ENCODE peak calls at places on chromosome 13, in ten cellular contexts. M is sigmoid colon, C is cardiac muscle cell, N is GM12878, H is ascending aorta, I is tibial nerve, G is esophagus squamous epithelium, P is PC-3, O is PC-9, F is upper lobe of left lung. B is an unnamed sample. For H3K27me3, the result is how much of the 10 kb centered on the place peaks cover.

GRCh38 chr13:44837250-44837649 is 152.0 kb downstream of the NUFIP1 start:
- DNase-seq in M (no peak), C (no peak), N (no peak), H (no peak), I (no peak), G (no peak), P (peak), O (no peak), F (no peak), B (no peak)

GRCh38 chr13:48778551-48779088 is 124.9 kb downstream of the CYSLTR2 start:
- DNase-seq in M (no peak), C (no peak), N (no peak), H (no peak), I (no peak), G (no peak), P (no peak), O (no peak), F (no peak), B (no peak)

GRCh38 chr13:85497652-85498051 is 301.6 kb downstream of the SLITRK6 start:
- DNase-seq in M (no peak), C (no peak), N (no peak), H (no peak), I (no peak), G (no peak), P (peak), O (peak), F (no peak), B (no peak)

GRCh38 chr13:86585826-86586225 is 786.6 kb upstream of the SLITRK6 start:
- DNase-seq in M (peak), C (no peak), N (no peak), H (no peak), I (peak), G (no peak), P (peak), O (no peak), F (no peak), B (no peak)

GRCh38 chr13:29976535-29976934 is 126.1 kb upstream of the UBL3 start:
- DNase-seq in M (no peak), C (no peak), N (no peak), H (no peak), I (no peak), G (no peak), P (no peak), O (no peak), F (no peak), B (no peak)

GRCh38 chr13:106178816-106179215 is 356.6 kb downstream of the EFNB2 start:
- DNase-seq in M (no peak), C (no peak), N (no peak), H (no peak), I (no peak), G (no peak), P (no peak), O (no peak), F (no peak), B (no peak)

GRCh38 chr13:108987488-108987887 is 358.1 kb downstream of the MYO16 start:
- DNase-seq in M (no peak), C (no peak), N (no peak), H (no peak), I (no peak), G (no peak), P (no peak), O (no peak), F (no peak), B (no peak)

GRCh38 chr13:99981115-99982020 is at the start of gene ZIC2:
- DNase-seq in M (no peak), C (peak), N (no peak), H (no peak), I (no peak), G (no peak), P (peak), O (peak), F (no peak), B (no peak)

GRCh38 chr13:27797228-27797624 is 4.9 kb downstream of the GSX1 start:
- DNase-seq in M (no peak), C (peak), N (no peak), H (no peak), I (no peak), G (no peak), P (peak), O (no peak), F (no peak), B (no peak)

GRCh38 chr13:78601124-78601885 is 2.0 kb downstream of the POU4F1 start:
- DNase-seq in M (no peak), C (no peak), N (no peak), H (no peak), I (no peak), G (no peak), P (no peak), O (no peak), F (no peak), B (no peak)

GRCh38 chr13:107450931-107451330 is 764.4 kb downstream of the LIG4 start:
- DNase-seq in M (no peak), C (no peak), N (no peak), H (no peak), I (peak), G (no peak), P (peak), O (no peak), F (no peak), B (no peak)

GRCh38 chr13:32659736-32660135 is 73.5 kb downstream of the PDS5B start:
- DNase-seq in M (no peak), C (no peak), N (no peak), H (no peak), I (no peak), G (no peak), P (no peak), O (no peak), F (no peak), B (no peak)

GRCh38 chr13:32408999-32409313 is 19.0 kb downstream of the N4BP2L1 start:
- DNase-seq in M (no peak), C (no peak), N (no peak), H (no peak), I (no peak), G (no peak), P (no peak), O (no peak), F (no peak), B (no peak)

GRCh38 chr13:41411536-41411935 is 45.8 kb upstream of the RGCC start:
- DNase-seq in M (no peak), C (no peak), N (no peak), H (no peak), I (peak), G (no peak), P (peak), O (peak), F (no peak), B (no peak)

GRCh38 chr13:113045214-113046007 is 60.2 kb upstream of the F7 start:
- DNase-seq in M (no peak), C (no peak), N (no peak), H (no peak), I (no peak), G (no peak), P (no peak), O (no peak), F (no peak), B (no peak)

GRCh38 chr13:35700661-35701060 is 224.2 kb upstream of the MAB21L1 start:
- DNase-seq in M (no peak), C (no peak), N (no peak), H (no peak), I (no peak), G (no peak), P (no peak), O (no peak), F (no peak), B (no peak)

GRCh38 chr13:95954266-95954665 is 98.9 kb downstream of the UGGT2 start:
- DNase-seq in M (no peak), C (no peak), N (no peak), H (no peak), I (no peak), G (no peak), P (no peak), O (no peak), F (no peak), B (no peak)

GRCh38 chr13:29160862-29161261 is 340.7 kb downstream of the MTUS2 start:
- DNase-seq in M (no peak), C (no peak), N (no peak), H (no peak), I (no peak), G (no peak), P (no peak), O (no peak), F (no peak), B (no peak)

GRCh38 chr13:105796081-105796480 is 739.4 kb downstream of the EFNB2 start:
- DNase-seq in M (no peak), C (no peak), N (no peak), H (no peak), I (no peak), G (no peak), P (no peak), O (no peak), F (no peak), B (no peak)

GRCh38 chr13:100561599-100562204 is 26.9 kb downstream of the GGACT start:
- DNase-seq in M (no peak), C (no peak), N (no peak), H (no peak), I (no peak), G (no peak), P (no peak), O (no peak), F (no peak), B (no peak)

GRCh38 chr13:55199132-55199531 is 1941.6 kb upstream of the PRR20A start:
- DNase-seq in M (no peak), C (peak), N (no peak), H (no peak), I (no peak), G (no peak), P (peak), O (no peak), F (no peak), B (no peak)

GRCh38 chr13:40116008-40116407 is 460.5 kb downstream of the COG6 start:
- DNase-seq in M (no peak), C (peak), N (peak), H (peak), I (peak), G (no peak), P (peak), O (peak), F (peak), B (no peak)

GRCh38 chr13:29791997-29792775 is 58.2 kb downstream of the UBL3 start:
- DNase-seq in M (no peak), C (no peak), N (no peak), H (no peak), I (no peak), G (no peak), P (no peak), O (no peak), F (no peak), B (no peak)

GRCh38 chr13:93529961-93530360 is 303.4 kb downstream of the GPC6 start:
- DNase-seq in M (no peak), C (no peak), N (no peak), H (no peak), I (no peak), G (no peak), P (no peak), O (no peak), F (no peak), B (no peak)

GRCh38 chr13:73676550-73677040 is 457.6 kb downstream of the KLF12 start:
- DNase-seq in M (no peak), C (no peak), N (no peak), H (no peak), I (no peak), G (no peak), P (no peak), O (no peak), F (no peak), B (no peak)

GRCh38 chr13:45055198-45055901 is 65.0 kb upstream of the GTF2F2 start:
- DNase-seq in M (peak), C (no peak), N (peak), H (no peak), I (no peak), G (no peak), P (peak), O (peak), F (no peak), B (no peak)

GRCh38 chr13:69793803-69794453 is 313.7 kb upstream of the ATXN8OS start:
- DNase-seq in M (no peak), C (no peak), N (no peak), H (no peak), I (no peak), G (no peak), P (no peak), O (no peak), F (no peak), B (no peak)

GRCh38 chr13:83281666-83282065 is 600.6 kb downstream of the SLITRK1 start:
- DNase-seq in M (no peak), C (no peak), N (no peak), H (no peak), I (no peak), G (no peak), P (no peak), O (no peak), F (no peak), B (no peak)

GRCh38 chr13:112994084-112994780 is 25.2 kb downstream of the MCF2L start:
- DNase-seq in M (no peak), C (no peak), N (no peak), H (no peak), I (no peak), G (no peak), P (no peak), O (no peak), F (no peak), B (no peak)

GRCh38 chr13:107977175-107977574 is 238.2 kb downstream of the LIG4 start:
- DNase-seq in M (no peak), C (no peak), N (no peak), H (no peak), I (no peak), G (no peak), P (no peak), O (no peak), F (no peak), B (no peak)

GRCh38 chr13:41418027-41418426 is 39.3 kb upstream of the RGCC start:
- DNase-seq in M (no peak), C (no peak), N (no peak), H (no peak), I (no peak), G (no peak), P (no peak), O (no peak), F (no peak), B (no peak)

GRCh38 chr13:46899801-46900200 is 2.9 kb upstream of the HTR2A start:
- DNase-seq in M (no peak), C (no peak), N (no peak), H (no peak), I (no peak), G (no peak), P (no peak), O (no peak), F (no peak), B (no peak)

GRCh38 chr13:40581277-40581579 is 85.2 kb downstream of the FOXO1 start:
- DNase-seq in M (no peak), C (no peak), N (no peak), H (no peak), I (no peak), G (no peak), P (no peak), O (no peak), F (no peak), B (no peak)

GRCh38 chr13:93244918-93245280 is 18.3 kb downstream of the GPC6 start:
- DNase-seq in M (no peak), C (no peak), N (no peak), H (no peak), I (no peak), G (no peak), P (no peak), O (no peak), F (no peak), B (no peak)

GRCh38 chr13:25798998-25799397 is 252.8 kb downstream of the SHISA2 start:
- DNase-seq in M (no peak), C (no peak), N (no peak), H (no peak), I (no peak), G (no peak), P (no peak), O (no peak), F (no peak), B (no peak)

GRCh38 chr13:47976325-47976724 is 24.7 kb downstream of the SUCLA2 start:
- DNase-seq in M (no peak), C (no peak), N (no peak), H (no peak), I (no peak), G (no peak), P (no peak), O (no peak), F (no peak), B (no peak)

GRCh38 chr13:47250141-47250540 is 353.3 kb upstream of the HTR2A start:
- DNase-seq in M (peak), C (no peak), N (no peak), H (no peak), I (no peak), G (no peak), P (peak), O (no peak), F (no peak), B (no peak)

GRCh38 chr13:65966991-65967451 is 1263.1 kb downstream of the PCDH9 start:
- DNase-seq in M (no peak), C (peak), N (no peak), H (no peak), I (no peak), G (no peak), P (peak), O (peak), F (no peak), B (no peak)

GRCh38 chr13:27578121-27579030 is 42.0 kb downstream of the LNX2 start:
- DNase-seq in M (no peak), C (no peak), N (no peak), H (no peak), I (no peak), G (no peak), P (peak), O (no peak), F (no peak), B (no peak)

GRCh38 chr13:48400090-48400694 is 12.7 kb downstream of the LPAR6 start:
- DNase-seq in M (no peak), C (no peak), N (no peak), H (no peak), I (no peak), G (no peak), P (peak), O (no peak), F (no peak), B (no peak)

DNA sequence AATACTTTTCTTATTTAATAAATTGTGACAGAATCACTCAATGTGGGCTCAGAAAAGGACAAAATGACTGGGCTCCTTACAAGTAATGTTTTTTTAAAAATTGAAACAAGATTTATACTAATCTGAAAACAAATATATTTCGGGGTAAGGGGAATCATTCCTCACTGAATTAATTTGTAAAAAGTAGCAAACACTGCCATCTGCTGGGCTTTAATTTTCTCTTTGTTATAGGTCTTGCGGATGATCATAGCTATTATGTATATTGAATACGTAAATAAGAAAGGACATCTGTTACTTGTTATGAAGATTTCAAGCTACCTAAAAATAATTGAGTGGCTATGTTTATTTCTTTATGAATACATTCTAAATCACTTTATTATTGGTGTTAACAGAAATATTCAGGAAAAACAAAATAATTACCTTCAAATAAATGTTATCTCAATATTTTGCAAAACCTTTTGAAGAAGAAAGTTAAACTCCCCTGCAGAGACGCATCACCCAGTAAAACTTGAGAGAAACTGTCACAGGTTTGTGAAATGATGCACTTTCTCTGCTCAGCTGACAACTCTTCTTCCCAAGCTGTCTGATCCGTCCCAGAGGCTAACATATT is 17.8 kb upstream of the ENOX1 start:
- DNase-seq in M (no peak), C (peak), N (peak), H (no peak), I (peak), G (no peak), P (peak), O (peak), F (no peak), B (no peak)
- TF ChIP-seq CTCF in M (peak), C (peak), N (peak), H (peak), I (peak), G (peak), P (peak), O (peak), F (peak), B (peak)

GRCh38 chr13:110455941-110456340 is 105.6 kb downstream of the RAB20 start:
- DNase-seq in M (peak), C (peak), N (no peak), H (no peak), I (peak), G (no peak), P (peak), O (peak), F (peak), B (peak)
- H3K4me3 ChIP-seq in M (no peak), C (no peak), N (peak), H (no peak), I (no peak), G (no peak), P (peak), O (no peak), F (no peak), B (no peak)

GRCh38 chr13:50370303-50370950 is 355.2 kb downstream of the KCNRG start:
- DNase-seq in M (no peak), C (no peak), N (peak), H (no peak), I (no peak), G (no peak), P (no peak), O (no peak), F (no peak), B (no peak)
- H3K27me3 ChIP-seq in M (under half), C (under half), N (under half), H (under half), I (under half), G (under half), P (under half), O (under half), F (under half), B (under half)

GRCh38 chr13:59259416-59260000 is 904.2 kb downstream of the DIAPH3 start:
- DNase-seq in M (no peak), C (no peak), N (no peak), H (no peak), I (no peak), G (no peak), P (no peak), O (no peak), F (no peak), B (no peak)

GRCh38 chr13:59263531-59263930 is 900.2 kb downstream of the DIAPH3 start:
- DNase-seq in M (no peak), C (no peak), N (no peak), H (no peak), I (no peak), G (no peak), P (no peak), O (no peak), F (no peak), B (no peak)

GRCh38 chr13:59266478-59267063 is 897.2 kb downstream of the DIAPH3 start:
- DNase-seq in M (no peak), C (no peak), N (no peak), H (no peak), I (no peak), G (no peak), P (no peak), O (no peak), F (no peak), B (no peak)

DNA sequence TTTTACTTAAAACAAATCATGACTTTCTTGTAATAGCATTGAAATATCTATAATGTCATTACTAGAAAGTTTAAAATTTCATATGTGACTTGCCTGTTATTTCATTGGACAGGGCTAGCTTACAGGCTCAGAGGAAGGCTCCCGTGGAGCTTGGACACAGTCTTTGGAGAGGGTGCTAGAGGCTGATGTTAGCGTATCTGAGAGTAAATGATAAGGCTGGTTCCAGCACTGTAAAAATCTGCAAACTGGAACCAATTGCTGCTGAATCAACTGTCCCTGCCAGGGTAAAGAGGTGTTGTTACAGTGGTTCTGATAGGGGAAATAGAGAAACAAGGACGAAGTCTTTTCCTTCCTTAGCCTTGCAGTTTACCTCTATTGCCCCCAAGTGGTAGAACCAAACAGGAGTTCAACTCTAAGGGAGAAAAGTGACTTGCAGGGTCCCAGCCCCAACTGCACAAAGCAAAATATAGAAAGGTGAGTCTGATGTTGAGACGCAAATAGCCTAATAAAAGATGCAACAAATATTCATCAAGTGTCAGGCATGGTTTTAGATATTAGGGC is 901.7 kb downstream of the DIAPH3 start:
- DNase-seq in M (no peak), C (peak), N (no peak), H (no peak), I (no peak), G (no peak), P (no peak), O (no peak), F (no peak), B (no peak)
- TF ChIP-seq CTCF in M (no peak), C (peak), N (peak), H (no peak), I (no peak), G (peak), P (no peak), O (no peak), F (no peak), B (no peak)

B was measured in pancreas.